ENCODE peak calls at places on chromosomes 13 and 19, in five cellular contexts. H, E, O, L and M are unnamed samples.

GRCh38 chr13:47337781-47338507 is 441.1 kb upstream of the HTR2A start:
- DNase-seq in H (peak; percentile 80), E (peak; percentile 77), O (no peak), L (peak; percentile 21), M (no peak)

GRCh38 chr19:19064811-19065745 is 1.3 kb downstream of the SLC25A42 start:
- DNase-seq in H (no peak), E (peak; percentile 42), O (no peak), L (no peak), M (no peak)

GRCh38 chr19:4707956-4708650 is 15.5 kb downstream of the DPP9 start:
- DNase-seq in H (peak; percentile 63), E (peak; percentile 61), O (no peak), L (no peak), M (peak; percentile 83)

GRCh38 chr13:79786176-79786575 is 305.2 kb downstream of the NDFIP2 start:
- DNase-seq in H (no peak), E (peak; percentile 20), O (no peak), L (no peak), M (no peak)

GRCh38 chr19:9796113-9796773 is 22.6 kb downstream of the FBXL12 start:
- DNase-seq in H (peak; percentile 91), E (peak; percentile 88), O (peak; percentile 76), L (peak; percentile 89), M (peak; percentile 85)

GRCh38 chr19:17324357-17325114 is 10.1 kb downstream of the ANO8 start:
- DNase-seq in H (no peak), E (no peak), O (no peak), L (peak; percentile 5), M (no peak)

GRCh38 chr13:86085890-86086289 is 286.7 kb upstream of the SLITRK6 start:
- DNase-seq in H (peak; percentile 52), E (peak; percentile 4), O (no peak), L (no peak), M (no peak)

GRCh38 chr19:19303411-19303810 is 16.9 kb downstream of the SUGP1 start:
- DNase-seq in H (no peak), E (no peak), O (no peak), L (no peak), M (no peak)

GRCh38 chr13:78497702-78498319 is 105.5 kb downstream of the POU4F1 start:
- DNase-seq in H (no peak), E (no peak), O (no peak), L (no peak), M (no peak)

GRCh38 chr19:7238091-7238490 is 56.1 kb downstream of the INSR start:
- DNase-seq in H (no peak), E (no peak), O (no peak), L (no peak), M (no peak)

GRCh38 chr13:32938907-32939306 is 77.3 kb upstream of the KL start:
- DNase-seq in H (peak; percentile 17), E (peak; percentile 70), O (peak; percentile 3), L (no peak), M (no peak)

GRCh38 chr19:1172353-1173159 is 1.5 kb downstream of the SBNO2 start:
- DNase-seq in H (peak; percentile 54), E (peak; percentile 77), O (peak; percentile 55), L (peak; percentile 68), M (peak; percentile 81)

GRCh38 chr19:24159707-24160106 is 72.7 kb downstream of the ZNF254 start:
- DNase-seq in H (peak; percentile 3), E (peak; percentile 10), O (no peak), L (peak; percentile 25), M (no peak)

GRCh38 chr13:32911506-32911905 is 104.7 kb upstream of the KL start:
- DNase-seq in H (peak; percentile 47), E (peak; percentile 63), O (peak; percentile 9), L (peak; percentile 32), M (no peak)

GRCh38 chr19:18153555-18154134 is 682 bp downstream of the PIK3R2 start:
- DNase-seq in H (no peak), E (peak; percentile 51), O (no peak), L (peak; percentile 55), M (no peak)

DNA sequence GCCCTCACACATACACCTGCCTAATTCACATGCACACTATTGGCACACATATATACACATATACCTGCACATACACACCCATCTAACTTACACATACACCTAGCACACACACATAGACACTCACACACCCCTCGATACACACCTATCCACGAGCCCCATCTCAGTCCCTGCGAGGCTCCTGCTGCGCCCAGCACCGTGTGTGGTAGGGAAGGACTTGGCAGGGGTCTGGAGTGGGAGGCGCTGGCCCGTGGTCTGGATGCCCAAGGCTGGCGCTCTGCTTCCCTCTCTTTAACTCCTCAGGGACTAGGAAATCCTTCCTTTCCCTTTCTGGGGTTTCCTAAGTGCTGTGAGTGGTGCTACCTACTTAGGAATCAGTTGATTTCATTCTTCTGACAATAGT is 202.7 kb downstream of the UQCRFS1 start:
- DNase-seq in H (no peak), E (no peak), O (no peak), L (no peak), M (no peak)
- H3K4me1 ChIP-seq in H (no peaks in the 10 kb centered on the region), E (no peaks in the 10 kb centered on the region), O (no peaks in the 10 kb centered on the region), L (no peaks in the 10 kb centered on the region), M (no peaks in the 10 kb centered on the region)

GRCh38 chr13:111130111-111130508 is 15.0 kb downstream of the ARHGEF7 start:
- DNase-seq in H (no peak), E (no peak), O (no peak), L (no peak), M (no peak)
- H3K27ac ChIP-seq in H (no peak overlapping the region), E (no peak overlapping the region), O (no peak overlapping the region), L (no peak overlapping the region), M (no peak overlapping the region)

DNA sequence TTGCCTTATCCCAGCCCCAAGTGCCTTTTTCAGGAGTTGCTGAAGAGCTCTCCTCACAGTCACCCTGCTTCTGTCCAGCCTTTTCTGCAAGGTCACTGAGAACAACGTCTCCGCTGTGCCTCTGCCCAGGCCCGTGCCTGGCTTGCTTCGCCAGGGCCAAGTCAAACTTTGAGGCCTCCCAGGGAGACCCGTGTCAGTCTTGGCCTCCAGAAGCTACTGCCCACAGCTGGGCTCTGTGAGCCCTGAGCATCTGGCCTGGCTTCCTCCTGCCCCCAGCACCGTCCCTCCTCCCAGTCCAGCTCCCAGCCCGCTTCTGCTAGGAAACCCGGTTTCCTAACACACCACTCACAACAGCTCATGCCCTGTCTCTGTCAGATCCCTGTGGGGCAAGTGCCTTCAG is 165.9 kb downstream of the TEX29 start:
- DNase-seq in H (no peak), E (no peak), O (no peak), L (no peak), M (no peak)
- H3K4me3 ChIP-seq in H (no peak overlapping the region), E (no peak overlapping the region), O (no peak overlapping the region), L (no peak overlapping the region), M (no peak overlapping the region)

GRCh38 chr19:40279761-40280607 is 5.2 kb downstream of the AKT2 start:
- DNase-seq in H (no peak), E (peak; percentile 30), O (no peak), L (peak; percentile 4), M (no peak)

GRCh38 chr19:40277356-40277755 is 7.8 kb downstream of the AKT2 start:
- DNase-seq in H (no peak), E (no peak), O (no peak), L (peak; percentile 3), M (no peak)

GRCh38 chr19:40279120-40279551 is 6.0 kb downstream of the AKT2 start:
- DNase-seq in H (peak; percentile 78), E (peak; percentile 81), O (no peak), L (peak; percentile 64), M (no peak)

GRCh38 chr19:40280608-40281221 is 4.4 kb downstream of the AKT2 start:
- DNase-seq in H (no peak), E (no peak), O (no peak), L (peak; percentile 56), M (no peak)

DNA sequence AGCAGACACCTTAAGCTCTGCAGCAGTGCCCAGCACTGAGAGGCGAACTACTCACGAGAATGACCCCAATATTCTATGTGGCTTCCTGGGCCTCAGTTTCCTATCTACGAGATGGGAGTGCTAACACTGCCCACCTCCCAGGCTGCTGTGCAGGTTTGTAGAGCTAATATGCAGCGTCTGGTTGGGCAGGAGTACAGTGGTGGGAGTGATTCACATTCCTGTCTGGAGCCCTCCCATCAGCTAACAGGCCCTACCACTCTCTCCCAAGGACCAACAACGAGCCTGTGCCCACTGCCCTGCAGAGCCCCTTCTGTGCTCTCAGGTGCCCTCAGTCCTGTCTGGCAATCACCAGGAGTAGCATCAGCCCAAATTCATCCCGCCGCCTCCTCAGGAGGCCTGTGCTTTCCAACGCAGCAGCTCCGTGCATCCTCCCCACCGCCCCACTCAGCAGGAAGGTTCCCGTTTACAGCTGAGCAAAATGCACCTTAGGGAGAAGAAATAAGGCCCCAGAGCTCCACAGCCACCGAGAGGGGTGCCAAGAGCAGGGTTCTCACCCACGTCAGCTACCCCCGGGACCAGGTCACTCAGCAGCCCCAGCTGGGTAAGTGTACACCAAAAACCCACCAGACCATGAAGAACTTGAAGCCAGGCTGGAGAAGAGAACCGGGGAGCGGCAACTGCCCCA is 6.6 kb downstream of the AKT2 start:
- DNase-seq in H (no peak), E (peak; percentile 55), O (no peak), L (no peak), M (no peak)
- H3K4me1 ChIP-seq in H (peaks cover 10% of the 10 kb centered on the region), E (peaks cover 54% of the 10 kb centered on the region), O (peaks cover under 1% of the 10 kb centered on the region), L (peaks cover 52% of the 10 kb centered on the region), M (peaks cover 9% of the 10 kb centered on the region)

GRCh38 chr19:49453757-49454248 is 778 bp downstream of the ALDH16A1 start:
- DNase-seq in H (no peak), E (no peak), O (no peak), L (no peak), M (no peak)

GRCh38 chr19:49456351-49456750 is 3.3 kb downstream of the ALDH16A1 start:
- DNase-seq in H (no peak), E (peak; percentile 52), O (peak; percentile 31), L (no peak), M (no peak)

GRCh38 chr19:49453013-49453756 is at the start of gene ALDH16A1:
- DNase-seq in H (peak; percentile 98), E (peak; percentile 100), O (peak; percentile 98), L (peak; percentile 100), M (peak; percentile 97)

GRCh38 chr19:49458567-49458903 is 5.5 kb downstream of the ALDH16A1 start:
- DNase-seq in H (no peak), E (no peak), O (no peak), L (no peak), M (no peak)

DNA sequence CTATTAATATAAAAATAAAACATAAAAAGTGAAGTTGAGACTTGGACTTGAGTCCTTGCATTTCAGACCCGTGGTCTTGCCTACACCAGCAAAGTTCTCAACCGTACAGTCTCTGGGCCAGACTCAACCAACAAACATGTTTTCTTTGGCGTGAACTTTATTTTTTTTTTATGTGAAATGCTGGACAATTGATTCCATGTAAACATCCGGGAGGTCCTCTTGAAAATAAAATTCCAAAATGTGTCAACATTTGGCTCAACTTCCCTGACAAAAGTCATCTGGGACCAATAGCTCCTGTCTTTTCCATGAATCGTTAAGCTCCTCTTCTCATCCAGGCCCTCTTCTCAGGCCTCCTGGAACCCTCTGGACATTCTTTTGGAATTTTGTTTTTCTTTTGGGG is 2.7 kb downstream of the ALDH16A1 start:
- DNase-seq in H (no peak), E (peak; percentile 49), O (peak; percentile 58), L (no peak), M (no peak)
- H3K27ac ChIP-seq in H (peak overlapping the region; percentile 31), E (peak overlapping the region; percentile 74), O (peak overlapping the region; percentile 80), L (no peak overlapping the region), M (peak overlapping the region; percentile 58)

GRCh38 chr19:47313754-47314133 is 4.1 kb downstream of the C5AR1 start:
- DNase-seq in H (no peak), E (no peak), O (no peak), L (no peak), M (no peak)

GRCh38 chr19:47315125-47315821 is 5.6 kb downstream of the C5AR1 start:
- DNase-seq in H (peak; percentile 99), E (peak; percentile 98), O (peak; percentile 79), L (peak; percentile 90), M (no peak)

GRCh38 chr19:47312366-47313006 is 2.8 kb downstream of the C5AR1 start:
- DNase-seq in H (no peak), E (no peak), O (no peak), L (no peak), M (no peak)

GRCh38 chr19:47319923-47320871 is 10.5 kb downstream of the C5AR1 start:
- DNase-seq in H (no peak), E (no peak), O (no peak), L (no peak), M (no peak)

GRCh38 chr19:47316513-47316912 is 6.9 kb downstream of the C5AR1 start:
- DNase-seq in H (no peak), E (no peak), O (no peak), L (no peak), M (no peak)
- H3K4me3 ChIP-seq in H (no peak overlapping the region), E (no peak overlapping the region), O (no peak overlapping the region), L (no peak overlapping the region), M (no peak overlapping the region)